ENCODE peak calls at places on chromosomes 13 and 19, in ten cellular contexts. S, G, W, N, I, A, H, L, T and Y are unnamed samples. For H3K4me1, the result is how much of the 10 kb centered on the place peaks cover.

GRCh38 chr19:45451181-45451849 is 16.5 kb upstream of the FOSB start:
- DNase-seq in S (peak), G (no peak), W (peak), N (no peak), I (peak), A (no peak), H (peak), L (no peak), T (no peak), Y (no peak)

GRCh38 chr19:40513345-40513678 is 46.5 kb downstream of the SPTBN4 start:
- DNase-seq in S (no peak), G (no peak), W (no peak), N (no peak), I (no peak), A (no peak), H (no peak), L (no peak), T (no peak), Y (no peak)

GRCh38 chr13:57128909-57129308 is 11.8 kb upstream of the PRR20A start:
- DNase-seq in S (peak), G (no peak), W (no peak), N (no peak), I (no peak), A (no peak), H (no peak), L (no peak), T (no peak), Y (no peak)

GRCh38 chr13:97945792-97946419 is 7.6 kb upstream of the IPO5 start:
- DNase-seq in S (no peak), G (no peak), W (no peak), N (no peak), I (no peak), A (no peak), H (no peak), L (no peak), T (no peak), Y (no peak)

GRCh38 chr19:4555657-4556561 is 3.6 kb downstream of the SEMA6B start:
- DNase-seq in S (peak), G (no peak), W (no peak), N (no peak), I (no peak), A (no peak), H (no peak), L (no peak), T (no peak), Y (peak)

GRCh38 chr13:101579291-101579802 is 126.9 kb downstream of the ITGBL1 start:
- DNase-seq in S (no peak), G (no peak), W (no peak), N (no peak), I (no peak), A (no peak), H (peak), L (no peak), T (no peak), Y (no peak)

GRCh38 chr13:25447396-25447795 is 75.6 kb downstream of the ATP8A2 start:
- DNase-seq in S (no peak), G (no peak), W (no peak), N (no peak), I (no peak), A (no peak), H (no peak), L (no peak), T (no peak), Y (no peak)

GRCh38 chr19:16033136-16033530 is 43.2 kb upstream of the TPM4 start:
- DNase-seq in S (no peak), G (no peak), W (no peak), N (no peak), I (no peak), A (no peak), H (no peak), L (no peak), T (no peak), Y (no peak)

GRCh38 chr19:6947745-6948144 is 60.4 kb downstream of the ADGRE1 start:
- DNase-seq in S (no peak), G (no peak), W (no peak), N (no peak), I (no peak), A (peak), H (peak), L (no peak), T (no peak), Y (no peak)

GRCh38 chr13:41059466-41059865 is 1.8 kb upstream of the WBP4 start:
- DNase-seq in S (no peak), G (no peak), W (no peak), N (no peak), I (no peak), A (no peak), H (peak), L (no peak), T (no peak), Y (no peak)

GRCh38 chr19:1833540-1833939 is 14.7 kb downstream of the REXO1 start:
- DNase-seq in S (no peak), G (no peak), W (no peak), N (no peak), I (no peak), A (no peak), H (no peak), L (no peak), T (no peak), Y (no peak)

GRCh38 chr19:45577111-45577905 is 7.3 kb downstream of the OPA3 start:
- DNase-seq in S (peak), G (no peak), W (no peak), N (no peak), I (no peak), A (peak), H (no peak), L (no peak), T (no peak), Y (no peak)

GRCh38 chr13:51584731-51585191 is 499 bp downstream of the WDFY2 start:
- DNase-seq in S (peak), G (peak), W (peak), N (peak), I (peak), A (peak), H (no peak), L (peak), T (peak), Y (peak)

GRCh38 chr19:13051581-13052165 is 51.0 kb downstream of the LYL1 start:
- DNase-seq in S (peak), G (no peak), W (no peak), N (peak), I (peak), A (no peak), H (peak), L (peak), T (no peak), Y (peak)

GRCh38 chr19:39083599-39083982 is 577 bp upstream of the ACP7 start:
- DNase-seq in S (no peak), G (no peak), W (no peak), N (no peak), I (no peak), A (no peak), H (peak), L (no peak), T (no peak), Y (no peak)

GRCh38 chr19:41776700-41777099 is 19.7 kb upstream of the CEACAM3 start:
- DNase-seq in S (no peak), G (no peak), W (no peak), N (no peak), I (no peak), A (no peak), H (no peak), L (no peak), T (no peak), Y (no peak)

GRCh38 chr19:38006361-38007045 is 99.5 kb downstream of the SIPA1L3 start:
- DNase-seq in S (no peak), G (no peak), W (no peak), N (no peak), I (no peak), A (no peak), H (no peak), L (no peak), T (no peak), Y (no peak)

GRCh38 chr13:78137404-78138142 is 218.9 kb upstream of the EDNRB start:
- DNase-seq in S (peak), G (no peak), W (no peak), N (no peak), I (no peak), A (no peak), H (peak), L (peak), T (no peak), Y (peak)

GRCh38 chr19:46492841-46493235 is 2.8 kb downstream of the PNMA8B start:
- DNase-seq in S (no peak), G (no peak), W (no peak), N (peak), I (no peak), A (no peak), H (no peak), L (no peak), T (no peak), Y (no peak)

GRCh38 chr19:22144394-22144793 is 52.4 kb downstream of the ZNF676 start:
- DNase-seq in S (peak), G (no peak), W (no peak), N (no peak), I (no peak), A (no peak), H (no peak), L (no peak), T (no peak), Y (peak)

GRCh38 chr19:18379803-18380747 is 5.9 kb upstream of the GDF15 start:
- DNase-seq in S (peak), G (peak), W (no peak), N (peak), I (peak), A (peak), H (no peak), L (peak), T (peak), Y (no peak)

GRCh38 chr13:102141625-102142472 is 260.0 kb downstream of the FGF14 start:
- DNase-seq in S (peak), G (no peak), W (no peak), N (no peak), I (no peak), A (no peak), H (peak), L (no peak), T (no peak), Y (no peak)

GRCh38 chr19:30356951-30357579 is 15.1 kb upstream of the ZNF536 start:
- DNase-seq in S (no peak), G (no peak), W (no peak), N (no peak), I (no peak), A (no peak), H (no peak), L (no peak), T (no peak), Y (no peak)

GRCh38 chr13:76293346-76293745 is 592.9 kb downstream of the KCTD12 start:
- DNase-seq in S (no peak), G (no peak), W (no peak), N (no peak), I (no peak), A (no peak), H (peak), L (no peak), T (no peak), Y (no peak)

GRCh38 chr13:28540612-28541011 is 45.7 kb upstream of the FLT1 start:
- DNase-seq in S (no peak), G (no peak), W (no peak), N (no peak), I (no peak), A (no peak), H (no peak), L (no peak), T (no peak), Y (no peak)

GRCh38 chr13:110458017-110458416 is 103.5 kb downstream of the RAB20 start:
- DNase-seq in S (no peak), G (no peak), W (no peak), N (no peak), I (no peak), A (no peak), H (no peak), L (no peak), T (no peak), Y (no peak)

GRCh38 chr19:47239610-47240296 is 8.8 kb upstream of the BBC3 start:
- DNase-seq in S (no peak), G (no peak), W (peak), N (peak), I (peak), A (peak), H (peak), L (no peak), T (no peak), Y (peak)

GRCh38 chr19:34962945-34963530 is 991 bp downstream of the ZNF792 start:
- DNase-seq in S (peak), G (no peak), W (no peak), N (no peak), I (no peak), A (peak), H (peak), L (no peak), T (no peak), Y (peak)

GRCh38 chr19:1826557-1827521 is 14.8 kb upstream of the ATP8B3 start:
- DNase-seq in S (peak), G (no peak), W (no peak), N (no peak), I (no peak), A (no peak), H (no peak), L (no peak), T (no peak), Y (no peak)

GRCh38 chr13:39688699-39689405 is 33.4 kb downstream of the COG6 start:
- DNase-seq in S (no peak), G (no peak), W (no peak), N (no peak), I (no peak), A (no peak), H (no peak), L (no peak), T (no peak), Y (no peak)

GRCh38 chr19:13160557-13160956 is 10.3 kb downstream of the IER2 start:
- DNase-seq in S (no peak), G (no peak), W (no peak), N (no peak), I (no peak), A (no peak), H (no peak), L (no peak), T (no peak), Y (no peak)

DNA sequence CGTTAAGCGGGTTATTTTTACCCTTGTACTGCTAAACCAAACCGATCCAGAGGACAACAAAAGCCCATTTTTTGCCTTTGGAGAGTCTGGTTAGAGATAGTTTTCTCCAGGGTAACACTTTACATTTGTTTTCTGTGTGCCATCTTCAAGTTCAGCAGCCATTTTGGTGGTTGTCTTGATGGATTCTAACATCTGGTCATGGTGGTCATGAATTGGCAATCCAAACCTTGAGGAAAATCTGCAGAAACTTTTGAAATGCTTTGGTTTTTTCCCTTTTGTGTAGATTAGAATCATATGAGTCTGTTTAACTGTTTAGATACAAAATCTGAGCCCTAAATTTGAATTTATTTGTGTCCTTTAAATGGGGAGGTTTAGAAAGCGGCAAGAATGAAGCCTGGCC is 16.6 kb downstream of the HNRNPM start:
- DNase-seq in S (no peak), G (no peak), W (no peak), N (no peak), I (no peak), A (no peak), H (no peak), L (no peak), T (no peak), Y (no peak)
- H3K4me1 ChIP-seq in S (under half), G (half or more), W (under half), N (under half), I (under half), A (half or more), H (under half), L (under half), T (under half), Y (under half)

GRCh38 chr13:111846396-111847174 is 220.4 kb upstream of the SOX1 start:
- DNase-seq in S (peak), G (no peak), W (no peak), N (no peak), I (no peak), A (no peak), H (no peak), L (no peak), T (no peak), Y (no peak)
- H3K4me3 ChIP-seq in S (no peak), G (no peak), W (no peak), N (no peak), I (no peak), A (no peak), H (no peak), L (no peak), T (no peak), Y (no peak)

GRCh38 chr19:43754312-43754561 is 525 bp downstream of the SMG9 start:
- DNase-seq in S (no peak), G (no peak), W (no peak), N (no peak), I (no peak), A (no peak), H (no peak), L (no peak), T (no peak), Y (no peak)
- H3K4me1 ChIP-seq in S (under half), G (under half), W (under half), N (under half), I (under half), A (under half), H (under half), L (under half), T (under half), Y (under half)

GRCh38 chr13:66847541-66847940 is 382.6 kb downstream of the PCDH9 start:
- DNase-seq in S (no peak), G (no peak), W (no peak), N (no peak), I (no peak), A (no peak), H (no peak), L (no peak), T (no peak), Y (no peak)
- H3K4me3 ChIP-seq in S (no peak), G (no peak), W (no peak), N (no peak), I (no peak), A (no peak), H (no peak), L (no peak), T (no peak), Y (no peak)

DNA sequence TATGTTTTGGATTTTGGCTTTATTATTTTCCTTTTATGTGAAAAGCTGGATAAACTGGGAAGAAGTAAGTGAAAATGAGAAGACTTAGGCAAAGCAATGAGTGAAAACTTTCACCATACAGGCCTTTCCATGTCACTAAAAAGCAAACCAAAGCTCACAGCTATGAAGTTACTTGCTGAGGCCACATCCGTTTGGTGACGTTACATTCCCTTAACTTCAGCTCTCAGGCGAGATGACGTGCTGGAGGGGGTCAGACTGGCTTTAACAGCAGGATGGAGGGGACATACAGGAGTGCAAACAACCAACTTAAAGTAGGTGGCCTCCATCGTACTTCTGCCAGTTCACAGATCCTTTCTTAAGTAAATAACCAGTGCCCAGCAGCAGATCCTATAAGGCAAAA is 522.3 kb downstream of the MYO16 start:
- DNase-seq in S (peak), G (no peak), W (no peak), N (no peak), I (no peak), A (no peak), H (no peak), L (no peak), T (no peak), Y (no peak)
- H3K4me1 ChIP-seq in S (under half), G (under half), W (under half), N (under half), I (under half), A (under half), H (under half), L (under half), T (under half), Y (under half)

GRCh38 chr13:44622701-44623100 is 46.6 kb upstream of the TSC22D1 start:
- DNase-seq in S (peak), G (no peak), W (no peak), N (no peak), I (no peak), A (no peak), H (no peak), L (no peak), T (no peak), Y (no peak)
- H3K4me3 ChIP-seq in S (no peak), G (no peak), W (no peak), N (no peak), I (no peak), A (no peak), H (no peak), L (no peak), T (no peak), Y (no peak)

GRCh38 chr19:19407640-19407933 is 2.1 kb downstream of the GATAD2A start:
- DNase-seq in S (no peak), G (no peak), W (no peak), N (no peak), I (no peak), A (no peak), H (no peak), L (no peak), T (no peak), Y (no peak)

GRCh38 chr19:19405919-19406877 is 723 bp downstream of the GATAD2A start:
- DNase-seq in S (peak), G (peak), W (peak), N (peak), I (peak), A (peak), H (peak), L (no peak), T (no peak), Y (peak)

GRCh38 chr19:19409235-19410030 is 4.0 kb downstream of the GATAD2A start:
- DNase-seq in S (peak), G (no peak), W (no peak), N (no peak), I (no peak), A (no peak), H (no peak), L (no peak), T (no peak), Y (no peak)

GRCh38 chr19:19406878-19407639 is 1.6 kb downstream of the GATAD2A start:
- DNase-seq in S (no peak), G (no peak), W (peak), N (no peak), I (peak), A (peak), H (peak), L (no peak), T (no peak), Y (peak)

GRCh38 chr19:19410553-19411550 is 5.4 kb downstream of the GATAD2A start:
- DNase-seq in S (peak), G (no peak), W (peak), N (no peak), I (no peak), A (no peak), H (no peak), L (no peak), T (no peak), Y (no peak)
- H3K4me1 ChIP-seq in S (under half), G (half or more), W (half or more), N (under half), I (under half), A (half or more), H (under half), L (under half), T (under half), Y (under half)

GRCh38 chr13:30364133-30364532 is 56.8 kb upstream of the KATNAL1 start:
- DNase-seq in S (peak), G (no peak), W (no peak), N (no peak), I (no peak), A (no peak), H (peak), L (no peak), T (no peak), Y (peak)

GRCh38 chr13:30362869-30363268 is 55.5 kb upstream of the KATNAL1 start:
- DNase-seq in S (no peak), G (no peak), W (no peak), N (no peak), I (no peak), A (no peak), H (no peak), L (peak), T (no peak), Y (no peak)

GRCh38 chr13:30360586-30360985 is 53.2 kb upstream of the KATNAL1 start:
- DNase-seq in S (no peak), G (no peak), W (no peak), N (no peak), I (no peak), A (peak), H (no peak), L (no peak), T (no peak), Y (no peak)

GRCh38 chr13:30363725-30364124 is 56.4 kb upstream of the KATNAL1 start:
- DNase-seq in S (no peak), G (no peak), W (no peak), N (no peak), I (no peak), A (no peak), H (no peak), L (no peak), T (no peak), Y (no peak)

GRCh38 chr13:30362005-30362788 is 54.8 kb upstream of the KATNAL1 start:
- DNase-seq in S (no peak), G (no peak), W (no peak), N (no peak), I (no peak), A (no peak), H (no peak), L (no peak), T (no peak), Y (no peak)
- H3K4me3 ChIP-seq in S (no peak), G (no peak), W (no peak), N (no peak), I (no peak), A (no peak), H (no peak), L (no peak), T (no peak), Y (no peak)